ENCODE peak calls at places on chromosome 13, in seven cellular contexts. S is K562, V is HepG2, E is SK-N-SH, Z is HCT116, A is H1, M is GM12878. D is an unnamed sample.

GRCh38 chr13:93039131-93039530 is 187.5 kb upstream of the GPC6 start:
- DNase-seq in S (no peak), V (no peak), E (no peak), Z (no peak), A (no peak), M (no peak), D (no peak)

GRCh38 chr13:82719987-82720386 is 1162.3 kb downstream of the SLITRK1 start:
- DNase-seq in S (no peak), V (no peak), E (no peak), Z (no peak), A (no peak), M (no peak), D (no peak)

GRCh38 chr13:112588490-112589297 is 741 bp upstream of the TUBGCP3 start:
- DNase-seq in S (no peak), V (no peak), E (no peak), Z (no peak), A (no peak), M (no peak), D (no peak)

GRCh38 chr13:62879071-62879470 is 1463.4 kb upstream of the PCDH20 start:
- DNase-seq in S (no peak), V (no peak), E (no peak), Z (no peak), A (no peak), M (no peak), D (no peak)

GRCh38 chr13:51663980-51664957 is 80.0 kb downstream of the WDFY2 start:
- DNase-seq in S (no peak), V (no peak), E (no peak), Z (no peak), A (no peak), M (no peak), D (no peak)

GRCh38 chr13:24270639-24271131 is 38.7 kb upstream of the C1QTNF9 start:
- DNase-seq in S (no peak), V (peak), E (peak), Z (no peak), A (no peak), M (peak), D (no peak)

GRCh38 chr13:61410669-61411297 is 4.9 kb downstream of the PCDH20 start:
- DNase-seq in S (peak), V (peak), E (peak), Z (peak), A (no peak), M (no peak), D (peak)

GRCh38 chr13:90272356-90272755 is 1075.1 kb upstream of the MIR17HG start:
- DNase-seq in S (no peak), V (no peak), E (no peak), Z (no peak), A (no peak), M (no peak), D (no peak)

GRCh38 chr13:106432636-106433035 is 102.8 kb downstream of the EFNB2 start:
- DNase-seq in S (no peak), V (no peak), E (no peak), Z (peak), A (no peak), M (no peak), D (no peak)

GRCh38 chr13:40433577-40433976 is 232.9 kb downstream of the FOXO1 start:
- DNase-seq in S (no peak), V (no peak), E (no peak), Z (no peak), A (no peak), M (no peak), D (no peak)

GRCh38 chr13:98738213-98738612 is 14.3 kb downstream of the SLC15A1 start:
- DNase-seq in S (no peak), V (no peak), E (no peak), Z (no peak), A (no peak), M (no peak), D (no peak)

GRCh38 chr13:108176685-108177274 is 38.6 kb downstream of the LIG4 start:
- DNase-seq in S (peak), V (peak), E (peak), Z (peak), A (peak), M (no peak), D (peak)
- TF ChIP-seq JUND in S (no peak), V (no peak), E (no peak), Z (no peak), A (no peak), M (no peak), D (no peak)

GRCh38 chr13:71613347-71613746 is 253.7 kb downstream of the DACH1 start:
- DNase-seq in S (no peak), V (no peak), E (no peak), Z (no peak), A (no peak), M (no peak), D (no peak)

GRCh38 chr13:71611292-71611691 is 255.7 kb downstream of the DACH1 start:
- DNase-seq in S (no peak), V (no peak), E (no peak), Z (no peak), A (no peak), M (no peak), D (no peak)

GRCh38 chr13:71607575-71607974 is 259.4 kb downstream of the DACH1 start:
- DNase-seq in S (no peak), V (no peak), E (no peak), Z (no peak), A (no peak), M (no peak), D (no peak)

GRCh38 chr13:71609271-71609670 is 257.7 kb downstream of the DACH1 start:
- DNase-seq in S (no peak), V (no peak), E (no peak), Z (no peak), A (no peak), M (no peak), D (no peak)

GRCh38 chr13:71610876-71611275 is 256.1 kb downstream of the DACH1 start:
- DNase-seq in S (no peak), V (no peak), E (no peak), Z (no peak), A (no peak), M (no peak), D (no peak)
- TF ChIP-seq JUND in S (no peak), V (no peak), E (no peak), Z (no peak), A (no peak), M (no peak), D (no peak)

DNA sequence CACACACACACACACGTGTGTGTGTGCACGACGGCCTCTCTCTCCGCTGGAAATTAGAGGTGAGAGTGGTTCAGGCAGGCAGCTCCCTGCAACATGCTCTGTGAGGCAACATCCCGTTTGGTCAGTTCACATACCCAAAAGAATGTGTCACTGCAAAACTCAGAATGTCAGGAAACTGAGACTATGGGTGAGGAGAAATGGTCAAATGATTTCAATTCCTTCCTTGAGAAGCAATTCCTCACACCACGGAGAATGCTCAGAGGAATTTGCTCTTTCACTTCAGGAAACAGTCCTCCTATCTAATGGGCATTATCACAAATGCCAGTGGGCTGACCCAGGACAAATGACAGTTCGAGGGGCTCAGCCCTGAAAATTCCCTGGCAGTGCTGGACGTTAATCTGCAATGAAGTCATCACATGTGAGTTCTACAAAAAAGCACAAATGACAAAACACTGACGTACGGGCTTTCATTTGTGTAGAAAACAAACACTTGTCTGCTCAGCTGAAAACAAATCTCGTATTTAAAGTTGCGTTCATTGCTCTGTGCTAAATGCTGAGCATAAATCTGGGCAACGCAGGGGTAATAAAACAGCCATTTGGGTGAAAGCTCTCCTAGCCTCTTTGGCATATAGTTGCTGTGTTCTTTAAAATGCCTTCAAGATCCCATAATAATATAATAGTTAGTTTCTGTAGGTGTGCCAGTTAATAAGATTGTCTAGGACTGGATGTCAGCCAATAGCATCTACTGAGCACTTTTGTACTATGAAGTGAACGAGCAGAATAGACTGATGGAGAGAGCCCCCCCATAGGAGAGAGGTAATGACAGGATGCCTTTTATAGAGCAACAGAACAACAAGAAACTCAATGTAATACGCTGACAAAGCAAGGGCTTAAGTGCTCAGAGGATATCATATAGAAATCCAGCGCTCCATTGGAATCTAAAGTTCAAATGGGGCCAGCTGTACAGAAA is 18.7 kb upstream of the LATS2 start:
- DNase-seq in S (no peak), V (peak), E (no peak), Z (no peak), A (no peak), M (no peak), D (peak)
- TF ChIP-seq JUND in S (no peak), V (no peak), E (no peak), Z (no peak), A (no peak), M (no peak), D (no peak)

DNA sequence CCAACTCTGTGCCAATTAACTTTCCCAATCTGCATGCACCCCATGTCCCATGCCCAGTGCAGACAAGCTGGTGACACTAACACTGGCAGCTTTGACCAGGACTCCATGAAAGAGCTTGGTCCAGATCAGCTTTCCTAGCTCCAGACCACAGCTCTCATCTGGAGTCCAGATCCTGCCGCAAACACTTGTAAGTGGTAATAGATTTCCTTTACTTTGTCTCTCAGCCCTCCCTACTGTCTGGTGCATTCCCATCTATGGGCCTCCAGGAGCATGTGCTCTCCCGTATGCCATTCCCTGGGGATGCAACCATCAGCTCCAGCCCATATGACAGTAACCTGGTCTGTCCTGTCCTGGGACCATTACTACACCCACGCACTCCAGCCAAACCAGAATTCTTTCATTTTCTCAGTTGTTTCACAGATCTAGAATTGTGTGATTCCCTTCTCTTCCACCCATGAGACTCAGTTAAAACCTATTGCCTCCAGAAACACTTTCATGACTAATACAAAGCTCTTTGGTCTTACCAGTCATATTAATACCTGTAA is 4.9 kb upstream of the STARD13 start:
- DNase-seq in S (no peak), V (no peak), E (no peak), Z (no peak), A (no peak), M (no peak), D (no peak)
- TF ChIP-seq JUND in S (no peak), V (no peak), E (no peak), Z (no peak), A (no peak), M (no peak), D (no peak)

DNA sequence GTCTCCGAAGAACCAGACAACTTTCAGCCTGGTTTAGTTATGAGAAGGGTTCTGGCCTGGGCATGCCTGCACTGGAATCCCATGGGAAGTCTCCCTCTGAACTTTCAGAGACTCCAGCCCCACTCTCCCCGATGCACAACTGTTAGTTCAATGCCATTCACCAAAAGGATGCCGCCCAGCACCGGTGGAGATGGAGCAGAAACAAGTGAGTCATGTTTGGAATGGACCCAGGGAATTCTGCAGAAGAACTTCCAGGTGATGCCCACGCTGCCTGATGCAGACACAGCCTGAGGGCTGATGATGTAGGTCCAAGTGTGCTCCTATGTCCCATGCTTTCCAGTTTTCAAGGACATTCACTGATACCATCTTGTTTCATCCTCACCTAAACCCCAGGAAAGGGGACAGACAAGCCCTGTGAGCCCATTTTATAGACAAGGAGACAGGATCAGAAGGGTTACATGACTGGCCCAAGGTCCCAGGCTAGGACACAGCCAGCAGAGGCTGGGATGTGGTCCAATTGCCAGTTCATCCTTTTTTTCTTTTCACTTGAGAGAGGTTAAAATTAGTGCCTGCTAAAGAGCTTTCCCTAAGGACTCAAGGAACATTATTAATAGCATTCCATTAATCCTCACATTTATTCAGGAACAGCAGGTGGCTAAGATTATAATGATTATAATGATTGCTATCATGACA is 39.5 kb downstream of the SIAH3 start:
- DNase-seq in S (no peak), V (no peak), E (no peak), Z (no peak), A (no peak), M (no peak), D (no peak)
- TF ChIP-seq JUND in S (no peak), V (no peak), E (no peak), Z (no peak), A (no peak), M (no peak), D (no peak)

DNA sequence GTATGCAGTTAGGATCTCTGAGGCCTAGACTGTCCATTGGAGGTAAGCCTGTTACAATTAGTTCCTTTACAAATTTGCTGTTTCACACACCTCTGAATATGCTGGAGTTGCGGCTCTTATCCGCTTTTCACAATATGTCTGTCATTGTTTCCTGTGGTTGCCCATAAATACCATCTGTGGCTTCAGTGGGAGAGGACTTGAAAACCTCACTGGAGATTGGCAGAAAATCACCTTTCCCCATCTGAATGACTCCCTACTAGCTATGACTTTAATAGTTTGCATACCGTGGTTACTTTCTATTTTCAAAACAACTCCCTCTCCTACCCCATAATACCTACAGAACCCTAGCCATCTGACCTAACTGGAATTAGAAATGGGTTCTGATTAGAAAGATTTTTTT is 454.3 kb downstream of the PCDH17 start:
- DNase-seq in S (no peak), V (no peak), E (no peak), Z (no peak), A (no peak), M (no peak), D (no peak)
- TF ChIP-seq JUND in S (no peak), V (no peak), E (no peak), Z (no peak), A (no peak), M (no peak), D (no peak)

GRCh38 chr13:110705356-110705825 is 525 bp downstream of the CARS2 start:
- DNase-seq in S (no peak), V (no peak), E (no peak), Z (no peak), A (no peak), M (no peak), D (no peak)
- TF ChIP-seq JUND in S (no peak), V (no peak), E (no peak), Z (no peak), A (no peak), M (no peak), D (no peak)